ENCODE peak calls at places on chromosomes 2 and 18, in eight cellular contexts. One of them, this sample, is unnamed.

GRCh38 chr18:79905389-79905911 is 46.0 kb downstream of the SLC66A2 start:
- DNase-seq in tibial artery: peak
- DNase-seq in colonic mucosa: no peak
- DNase-seq in hepatocyte: no peak
- DNase-seq in Panc1: no peak
- DNase-seq in OCI-LY7: no peak
- DNase-seq in HFF-Myc: no peak
- DNase-seq in MM.1S: no peak
- DNase-seq in this sample: no peak

GRCh38 chr2:98134138-98134537 is 47.2 kb downstream of the VWA3B start:
- DNase-seq in hepatocyte: no peak
- DNase-seq in Panc1: no peak
- DNase-seq in OCI-LY7: no peak
- DNase-seq in MM.1S: no peak
- DNase-seq in tibial artery: no peak
- DNase-seq in HFF-Myc: no peak
- DNase-seq in colonic mucosa: no peak
- DNase-seq in this sample: no peak

GRCh38 chr18:52764271-52764670 is 424.3 kb downstream of the DCC start:
- DNase-seq in tibial artery: no peak
- DNase-seq in HFF-Myc: no peak
- DNase-seq in OCI-LY7: no peak
- DNase-seq in Panc1: no peak
- DNase-seq in hepatocyte: peak
- DNase-seq in MM.1S: no peak
- DNase-seq in colonic mucosa: no peak
- DNase-seq in this sample: no peak

GRCh38 chr2:220753486-220753885 is 818.6 kb downstream of the EPHA4 start:
- DNase-seq in MM.1S: no peak
- DNase-seq in OCI-LY7: no peak
- DNase-seq in hepatocyte: no peak
- DNase-seq in colonic mucosa: no peak
- DNase-seq in Panc1: no peak
- DNase-seq in tibial artery: no peak
- DNase-seq in HFF-Myc: no peak
- DNase-seq in this sample: no peak

GRCh38 chr2:74602553-74603281 is 45.4 kb downstream of the M1AP start:
- DNase-seq in hepatocyte: no peak
- DNase-seq in HFF-Myc: peak
- DNase-seq in MM.1S: no peak
- DNase-seq in OCI-LY7: no peak
- DNase-seq in tibial artery: no peak
- DNase-seq in Panc1: no peak
- DNase-seq in colonic mucosa: no peak
- DNase-seq in this sample: peak

GRCh38 chr2:210199186-210199765 is 26.0 kb downstream of the ACADL start:
- DNase-seq in MM.1S: peak
- DNase-seq in hepatocyte: peak
- DNase-seq in OCI-LY7: peak
- DNase-seq in colonic mucosa: no peak
- DNase-seq in tibial artery: no peak
- DNase-seq in Panc1: no peak
- DNase-seq in HFF-Myc: no peak
- DNase-seq in this sample: peak

GRCh38 chr2:71550801-71551630 is 97.7 kb downstream of the DYSF start:
- DNase-seq in OCI-LY7: no peak
- DNase-seq in tibial artery: peak
- DNase-seq in HFF-Myc: no peak
- DNase-seq in colonic mucosa: no peak
- DNase-seq in hepatocyte: no peak
- DNase-seq in Panc1: no peak
- DNase-seq in MM.1S: no peak
- DNase-seq in this sample: no peak

GRCh38 chr2:229335877-229336346 is 64.8 kb upstream of the PID1 start:
- DNase-seq in Panc1: no peak
- DNase-seq in colonic mucosa: no peak
- DNase-seq in hepatocyte: no peak
- DNase-seq in MM.1S: no peak
- DNase-seq in OCI-LY7: no peak
- DNase-seq in HFF-Myc: no peak
- DNase-seq in tibial artery: no peak
- DNase-seq in this sample: peak

GRCh38 chr18:79405781-79406575 is 10.2 kb downstream of the NFATC1 start:
- DNase-seq in OCI-LY7: peak
- DNase-seq in Panc1: no peak
- DNase-seq in HFF-Myc: no peak
- DNase-seq in colonic mucosa: peak
- DNase-seq in tibial artery: no peak
- DNase-seq in MM.1S: no peak
- DNase-seq in hepatocyte: no peak
- DNase-seq in this sample: no peak

GRCh38 chr2:9782197-9782719 is 61.0 kb upstream of the TAF1B start:
- DNase-seq in MM.1S: no peak
- DNase-seq in hepatocyte: peak
- DNase-seq in Panc1: no peak
- DNase-seq in colonic mucosa: peak
- DNase-seq in HFF-Myc: no peak
- DNase-seq in OCI-LY7: no peak
- DNase-seq in tibial artery: peak
- DNase-seq in this sample: no peak

GRCh38 chr2:84906900-84907714 is 1.7 kb downstream of the TMSB10 start:
- DNase-seq in HFF-Myc: peak
- DNase-seq in hepatocyte: peak
- DNase-seq in MM.1S: no peak
- DNase-seq in tibial artery: peak
- DNase-seq in OCI-LY7: peak
- DNase-seq in colonic mucosa: peak
- DNase-seq in Panc1: no peak
- DNase-seq in this sample: peak

GRCh38 chr2:175004730-175004979 is 526 bp downstream of the CHN1 start:
- DNase-seq in HFF-Myc: no peak
- DNase-seq in tibial artery: no peak
- DNase-seq in MM.1S: no peak
- DNase-seq in colonic mucosa: no peak
- DNase-seq in Panc1: no peak
- DNase-seq in hepatocyte: no peak
- DNase-seq in OCI-LY7: no peak
- DNase-seq in this sample: no peak

GRCh38 chr18:55092166-55092565 is 132.9 kb upstream of the CCDC68 start:
- DNase-seq in hepatocyte: no peak
- DNase-seq in MM.1S: no peak
- DNase-seq in OCI-LY7: no peak
- DNase-seq in colonic mucosa: no peak
- DNase-seq in Panc1: no peak
- DNase-seq in tibial artery: no peak
- DNase-seq in HFF-Myc: no peak
- DNase-seq in this sample: no peak

GRCh38 chr2:98507940-98508689 is 63.5 kb downstream of the INPP4A start:
- DNase-seq in HFF-Myc: no peak
- DNase-seq in OCI-LY7: no peak
- DNase-seq in MM.1S: no peak
- DNase-seq in tibial artery: peak
- DNase-seq in Panc1: no peak
- DNase-seq in colonic mucosa: no peak
- DNase-seq in hepatocyte: no peak
- DNase-seq in this sample: no peak

GRCh38 chr2:172698041-172698863 is 37.4 kb upstream of the RAPGEF4 start:
- DNase-seq in colonic mucosa: no peak
- DNase-seq in hepatocyte: peak
- DNase-seq in HFF-Myc: peak
- DNase-seq in OCI-LY7: no peak
- DNase-seq in MM.1S: no peak
- DNase-seq in tibial artery: no peak
- DNase-seq in Panc1: no peak
- DNase-seq in this sample: peak

GRCh38 chr2:105862843-105863242 is 118.1 kb downstream of the NCK2 start:
- DNase-seq in HFF-Myc: no peak
- DNase-seq in MM.1S: no peak
- DNase-seq in OCI-LY7: no peak
- DNase-seq in hepatocyte: no peak
- DNase-seq in colonic mucosa: no peak
- DNase-seq in tibial artery: no peak
- DNase-seq in Panc1: no peak
- DNase-seq in this sample: peak

GRCh38 chr2:98697651-98698337 is 33.1 kb downstream of the MGAT4A start:
- DNase-seq in tibial artery: no peak
- DNase-seq in colonic mucosa: peak
- DNase-seq in HFF-Myc: no peak
- DNase-seq in Panc1: no peak
- DNase-seq in hepatocyte: no peak
- DNase-seq in OCI-LY7: no peak
- DNase-seq in MM.1S: no peak
- DNase-seq in this sample: no peak

DNA sequence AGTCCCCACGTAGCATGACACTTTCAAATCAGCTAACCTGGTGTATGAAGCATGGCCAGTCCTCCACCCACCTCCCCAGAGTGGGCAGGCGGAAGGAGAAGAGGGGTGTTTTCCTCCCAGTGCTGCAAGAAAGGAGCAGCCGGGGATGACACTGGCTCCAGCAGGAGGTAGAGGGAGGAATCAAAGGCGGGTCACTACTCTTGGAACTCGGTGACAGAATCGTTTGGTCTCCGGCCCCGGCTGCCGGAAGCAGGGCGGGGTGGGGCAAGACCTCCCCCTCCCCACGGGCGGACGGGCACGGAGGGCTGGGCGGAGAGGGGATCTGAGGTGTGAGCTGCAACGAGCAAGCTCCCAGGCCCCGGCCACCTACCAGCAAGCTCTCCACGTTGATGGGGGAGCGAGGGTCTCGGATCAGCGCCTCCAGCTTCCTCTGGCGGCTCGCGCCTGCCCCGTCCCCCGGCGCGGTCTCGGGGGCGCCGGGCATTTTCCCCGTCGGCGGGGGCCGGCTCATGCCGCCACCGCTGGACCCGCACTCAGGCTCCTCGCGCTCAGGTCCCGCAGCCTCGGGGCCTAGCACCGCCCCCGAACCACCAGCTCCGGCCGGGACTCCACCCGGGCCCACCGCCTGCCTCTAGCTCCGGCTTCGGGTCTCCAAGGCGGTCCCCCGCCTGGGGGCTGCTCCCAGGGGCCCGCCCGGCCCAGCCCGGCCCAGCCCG is 652 bp downstream of the ROCK2 start:
- DNase-seq in OCI-LY7: peak
- DNase-seq in colonic mucosa: peak
- DNase-seq in Panc1: no peak
- DNase-seq in tibial artery: peak
- DNase-seq in HFF-Myc: no peak
- DNase-seq in MM.1S: peak
- DNase-seq in hepatocyte: peak
- DNase-seq in this sample: peak
- H3K4me3 ChIP-seq in OCI-LY7: peak
- H3K4me3 ChIP-seq in colonic mucosa: peak
- H3K4me3 ChIP-seq in Panc1: peak
- H3K4me3 ChIP-seq in tibial artery: peak
- H3K4me3 ChIP-seq in HFF-Myc: peak
- H3K4me3 ChIP-seq in MM.1S: peak
- H3K4me3 ChIP-seq in hepatocyte: peak
- H3K4me3 ChIP-seq in this sample: peak

DNA sequence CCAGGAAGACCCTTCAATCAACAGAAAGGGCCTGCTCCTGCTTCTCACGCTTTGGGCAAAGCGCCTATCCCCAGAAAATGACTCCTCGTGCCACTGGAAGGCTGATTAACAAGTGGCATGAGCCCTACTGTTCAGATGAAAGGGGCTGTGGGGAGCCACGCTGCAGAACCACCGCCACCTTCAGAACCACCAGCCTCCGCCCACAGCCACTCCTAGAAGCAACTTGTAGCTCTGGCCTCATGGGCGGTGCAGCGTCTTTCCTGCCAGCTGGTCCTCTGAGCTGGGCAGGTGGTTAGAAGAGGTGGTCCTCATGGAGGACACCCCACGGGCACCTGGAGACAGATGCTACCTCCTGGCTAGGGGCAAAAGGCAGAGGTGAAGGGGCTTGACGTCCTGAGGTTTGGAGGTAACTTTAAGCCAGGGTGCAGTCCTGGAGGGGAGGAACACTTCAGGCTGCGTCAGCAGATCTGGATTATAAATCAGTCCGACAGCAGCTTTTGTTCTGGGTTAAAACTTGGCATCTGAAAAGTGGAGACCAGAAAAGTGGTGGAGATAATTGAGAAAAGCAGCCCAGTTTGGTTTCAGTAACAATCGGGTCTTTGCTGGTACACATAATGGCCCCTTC is 863 bp upstream of the SEMA4C start:
- DNase-seq in Panc1: no peak
- DNase-seq in hepatocyte: peak
- DNase-seq in MM.1S: no peak
- DNase-seq in HFF-Myc: no peak
- DNase-seq in OCI-LY7: no peak
- DNase-seq in tibial artery: peak
- DNase-seq in colonic mucosa: peak
- DNase-seq in this sample: peak
- H3K4me3 ChIP-seq in Panc1: peak
- H3K4me3 ChIP-seq in hepatocyte: peak
- H3K4me3 ChIP-seq in MM.1S: no peak
- H3K4me3 ChIP-seq in HFF-Myc: peak
- H3K4me3 ChIP-seq in OCI-LY7: no peak
- H3K4me3 ChIP-seq in tibial artery: peak
- H3K4me3 ChIP-seq in colonic mucosa: peak
- H3K4me3 ChIP-seq in this sample: peak

DNA sequence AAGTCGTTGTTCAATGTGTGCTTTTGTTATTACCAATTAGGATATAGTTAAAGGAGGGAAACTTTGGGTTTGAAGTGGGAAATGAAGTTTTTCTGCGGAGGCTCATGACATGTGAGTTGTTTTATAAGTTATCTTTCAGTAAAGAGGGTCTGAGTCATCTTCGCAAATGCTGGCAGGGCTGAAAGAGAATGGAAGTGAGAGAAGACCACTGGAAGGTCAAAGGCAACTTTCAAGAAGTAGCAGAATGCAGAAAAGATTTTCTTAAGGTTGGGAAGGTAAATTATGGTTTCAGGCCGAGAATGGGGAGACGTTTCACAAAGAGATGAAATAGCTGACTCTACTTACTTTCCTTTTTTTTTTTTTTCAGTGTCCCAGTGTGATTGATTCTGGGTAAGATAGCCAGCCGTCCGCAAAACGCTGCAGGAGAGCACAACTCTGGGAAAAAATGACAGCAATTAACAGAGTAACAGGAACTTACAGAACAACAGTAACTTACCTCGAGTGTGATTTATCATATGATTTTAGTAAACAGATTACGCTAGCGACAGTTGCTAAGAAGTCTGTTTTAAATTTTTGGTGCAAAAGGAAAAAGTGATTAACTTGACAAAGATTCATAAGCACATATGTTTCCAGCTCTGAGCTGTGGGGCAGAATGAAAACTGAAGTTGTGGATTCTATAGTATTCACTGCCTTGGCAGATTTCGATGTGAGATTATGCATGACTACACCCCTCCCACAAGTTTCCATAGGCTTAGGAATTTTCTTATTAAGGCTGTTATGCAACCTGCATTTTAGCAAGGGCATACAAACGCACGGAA is 46.8 kb upstream of the ACTR3 start:
- DNase-seq in colonic mucosa: no peak
- DNase-seq in hepatocyte: no peak
- DNase-seq in MM.1S: no peak
- DNase-seq in tibial artery: no peak
- DNase-seq in OCI-LY7: no peak
- DNase-seq in Panc1: no peak
- DNase-seq in HFF-Myc: no peak
- DNase-seq in this sample: no peak
- H3K4me3 ChIP-seq in colonic mucosa: no peak
- H3K4me3 ChIP-seq in hepatocyte: no peak
- H3K4me3 ChIP-seq in MM.1S: no peak
- H3K4me3 ChIP-seq in tibial artery: no peak
- H3K4me3 ChIP-seq in OCI-LY7: no peak
- H3K4me3 ChIP-seq in Panc1: no peak
- H3K4me3 ChIP-seq in HFF-Myc: no peak
- H3K4me3 ChIP-seq in this sample: no peak

GRCh38 chr2:101026923-101027469 is 24.9 kb downstream of the RPL31 start:
- DNase-seq in tibial artery: no peak
- DNase-seq in OCI-LY7: no peak
- DNase-seq in MM.1S: no peak
- DNase-seq in HFF-Myc: no peak
- DNase-seq in Panc1: no peak
- DNase-seq in hepatocyte: no peak
- DNase-seq in colonic mucosa: no peak
- DNase-seq in this sample: no peak
- H3K4me3 ChIP-seq in tibial artery: no peak
- H3K4me3 ChIP-seq in OCI-LY7: no peak
- H3K4me3 ChIP-seq in MM.1S: no peak
- H3K4me3 ChIP-seq in HFF-Myc: no peak
- H3K4me3 ChIP-seq in Panc1: no peak
- H3K4me3 ChIP-seq in hepatocyte: no peak
- H3K4me3 ChIP-seq in colonic mucosa: no peak
- H3K4me3 ChIP-seq in this sample: no peak

This sample was measured in foreskin fibroblast.